ENCODE peak calls at places on chromosomes 6 and 20, in five cellular contexts. D is esophagus squamous epithelium, O is breast epithelium, T is heart right ventricle, V is AG10803. I is an unnamed sample.

GRCh38 chr6:11785449-11785951 is 6.9 kb upstream of the ADTRP start:
- DNase-seq in D (no peak), O (no peak), T (no peak), V (no peak), I (no peak)

GRCh38 chr6:134928151-134928917 is 21.6 kb downstream of the ALDH8A1 start:
- DNase-seq in D (no peak), O (no peak), T (no peak), V (no peak), I (no peak)

GRCh38 chr20:59835448-59836395 is 97.7 kb downstream of the SYCP2 start:
- DNase-seq in D (no peak), O (peak; percentile 47), T (peak; percentile 36), V (peak; percentile 34), I (no peak)

GRCh38 chr6:28522594-28523557 is 2.8 kb upstream of the GPX5 start:
- DNase-seq in D (no peak), O (no peak), T (no peak), V (no peak), I (no peak)

GRCh38 chr6:91480397-91480796 is 893.5 kb upstream of the MAP3K7 start:
- DNase-seq in D (no peak), O (no peak), T (no peak), V (no peak), I (no peak)

GRCh38 chr6:168886306-168886854 is 367.3 kb downstream of the THBS2 start:
- DNase-seq in D (no peak), O (no peak), T (no peak), V (no peak), I (no peak)

GRCh38 chr6:45898941-45899682 is 116.5 kb downstream of the CLIC5 start:
- DNase-seq in D (no peak), O (no peak), T (no peak), V (peak; percentile 26), I (no peak)

GRCh38 chr20:1075564-1075963 is 42.8 kb upstream of the PSMF1 start:
- DNase-seq in D (no peak), O (no peak), T (no peak), V (no peak), I (no peak)

GRCh38 chr6:170174771-170175643 is 115.9 kb downstream of the DLL1 start:
- DNase-seq in D (no peak), O (peak; percentile 39), T (no peak), V (no peak), I (no peak)

GRCh38 chr6:163427498-163428254 is 13.2 kb downstream of the QKI start:
- DNase-seq in D (no peak), O (no peak), T (no peak), V (peak; percentile 88), I (no peak)

GRCh38 chr20:35652641-35653429 is 11.9 kb downstream of the CPNE1 start:
- DNase-seq in D (no peak), O (no peak), T (no peak), V (no peak), I (no peak)

GRCh38 chr6:7267071-7267470 is 45.9 kb downstream of the SSR1 start:
- DNase-seq in D (no peak), O (no peak), T (no peak), V (no peak), I (no peak)

GRCh38 chr6:15073344-15073789 is 172.5 kb upstream of the JARID2 start:
- DNase-seq in D (no peak), O (no peak), T (no peak), V (no peak), I (no peak)

GRCh38 chr20:62780696-62781095 is 15.6 kb upstream of the MRGBP start:
- DNase-seq in D (no peak), O (no peak), T (no peak), V (no peak), I (no peak)

GRCh38 chr6:53178837-53179432 is 30.3 kb upstream of the GCM1 start:
- DNase-seq in D (no peak), O (no peak), T (no peak), V (no peak), I (no peak)
- TF ChIP-seq CTCF in D (no peak), O (no peak), T (no peak), V (no peak), I (no peak)

GRCh38 chr6:82521369-82521768 is 157.8 kb downstream of the TPBG start:
- DNase-seq in D (no peak), O (no peak), T (no peak), V (no peak), I (no peak)

GRCh38 chr6:82525775-82526515 is 162.3 kb downstream of the TPBG start:
- DNase-seq in D (no peak), O (no peak), T (no peak), V (no peak), I (no peak)

GRCh38 chr6:82524031-82524430 is 160.4 kb downstream of the TPBG start:
- DNase-seq in D (no peak), O (no peak), T (no peak), V (no peak), I (no peak)
- TF ChIP-seq CTCF in D (no peak), O (no peak), T (no peak), V (no peak), I (no peak)

GRCh38 chr6:128882991-128883571 is at the start of gene LAMA2:
- DNase-seq in D (no peak), O (peak; percentile 56), T (peak; percentile 90), V (peak; percentile 81), I (peak; percentile 23)
- TF ChIP-seq CTCF in D (no peak), O (no peak), T (peak; percentile 61), V (peak; percentile 25), I (no peak)

DNA sequence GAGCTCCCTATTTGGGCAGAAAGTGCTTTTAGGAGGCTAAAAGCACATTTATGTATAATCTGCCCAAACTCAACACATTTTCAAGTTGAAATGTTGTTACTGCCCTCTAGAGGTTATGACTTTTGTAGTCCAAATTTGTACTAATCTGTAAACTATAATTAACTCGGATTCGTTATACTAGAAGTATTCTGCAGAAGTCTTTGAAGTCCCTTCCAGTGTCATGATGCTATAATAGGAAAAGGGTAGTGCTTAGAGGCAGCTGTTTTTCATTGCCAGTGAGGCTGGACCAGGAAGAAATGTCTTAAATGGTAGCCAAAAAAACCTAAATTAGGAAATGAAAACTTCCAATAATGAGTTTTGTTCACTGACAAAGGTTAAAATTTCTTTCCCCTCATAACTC is 44.8 kb upstream of the EMILIN3 start:
- DNase-seq in D (no peak), O (no peak), T (no peak), V (peak; percentile 74), I (no peak)
- TF ChIP-seq CTCF in D (peak; percentile 29), O (peak; percentile 44), T (peak; percentile 73), V (peak; percentile 58), I (no peak)

GRCh38 chr20:38536310-38536709 is 44.7 kb upstream of the ADIG start:
- DNase-seq in D (no peak), O (no peak), T (no peak), V (peak; percentile 53), I (no peak)
- TF ChIP-seq CTCF in D (peak; percentile 27), O (no peak), T (no peak), V (peak; percentile 35), I (no peak)

GRCh38 chr6:43495409-43495941 is 14.7 kb downstream of the LRRC73 start:
- DNase-seq in D (no peak), O (no peak), T (no peak), V (no peak), I (no peak)
- TF ChIP-seq CTCF in D (no peak), O (peak; percentile 7), T (peak; percentile 29), V (peak; percentile 35), I (no peak)

GRCh38 chr6:31728767-31729514 is at the start of gene DDAH2:
- DNase-seq in D (no peak), O (no peak), T (no peak), V (no peak), I (no peak)

GRCh38 chr6:31730631-31731086 is 1.6 kb upstream of the DDAH2 start:
- DNase-seq in D (no peak), O (no peak), T (no peak), V (no peak), I (no peak)

GRCh38 chr6:31727717-31728671 is 1.1 kb downstream of the DDAH2 start:
- DNase-seq in D (no peak), O (no peak), T (no peak), V (no peak), I (no peak)

GRCh38 chr6:31729979-31730630 is 1.0 kb upstream of the DDAH2 start:
- DNase-seq in D (no peak), O (peak; percentile 73), T (peak; percentile 92), V (peak; percentile 89), I (peak; percentile 88)

GRCh38 chr6:31729515-31729978 is 448 bp upstream of the DDAH2 start:
- DNase-seq in D (no peak), O (peak; percentile 95), T (peak; percentile 94), V (peak; percentile 88), I (peak; percentile 88)
- TF ChIP-seq CTCF in D (peak; percentile 71), O (peak; percentile 82), T (peak; percentile 77), V (no peak), I (no peak)

GRCh38 chr6:126873351-126873750 is 245.1 kb upstream of the RSPO3 start:
- DNase-seq in D (no peak), O (no peak), T (no peak), V (peak; percentile 18), I (no peak)
- TF ChIP-seq CTCF in D (no peak), O (no peak), T (no peak), V (no peak), I (no peak)

I was measured in omental fat pad.